ENCODE peak calls at places on chromosomes 5 and 9, in four cellular contexts. U is mesothelial cell of epicardium, C is colonic mucosa, D is left cardiac atrium. G is an unnamed sample.
A peak's percentile ranks its signal among the peaks of the same experiment; 100 is the strongest.

GRCh38 chr5:175822225-175822624 is 49.2 kb upstream of the CPLX2 start:
- DNase-seq in U (no peak), C (no peak), D (no peak), G (no peak)

GRCh38 chr9:38107811-38108304 is 38.8 kb upstream of the SHB start:
- DNase-seq in U (no peak), C (no peak), D (no peak), G (no peak)

GRCh38 chr9:117405950-117406705 is 8.7 kb downstream of the ASTN2 start:
- DNase-seq in U (no peak), C (no peak), D (no peak), G (no peak)

GRCh38 chr5:18483386-18483785 is 849.1 kb downstream of the TAF11L14 start:
- DNase-seq in U (no peak), C (no peak), D (no peak), G (no peak)

GRCh38 chr5:150488519-150489357 is 19.2 kb upstream of the NDST1 start:
- DNase-seq in U (no peak), C (no peak), D (peak; percentile 76), G (peak; percentile 78)

GRCh38 chr9:94554439-94555331 is at the start of gene PCAT7:
- DNase-seq in U (peak; percentile 53), C (peak; percentile 85), D (peak; percentile 22), G (peak; percentile 44)

GRCh38 chr5:160166973-160167622 is 47.8 kb upstream of the PWWP2A start:
- DNase-seq in U (no peak), C (no peak), D (no peak), G (no peak)

GRCh38 chr9:133148351-133149129 is 15.2 kb downstream of the GBGT1 start:
- DNase-seq in U (no peak), C (peak; percentile 65), D (peak; percentile 72), G (no peak)

GRCh38 chr5:103860327-103860726 is 297.7 kb upstream of the NUDT12 start:
- DNase-seq in U (no peak), C (no peak), D (no peak), G (no peak)

GRCh38 chr5:9358961-9359686 is 186.8 kb downstream of the SEMA5A start:
- DNase-seq in U (no peak), C (no peak), D (no peak), G (no peak)

GRCh38 chr9:103183569-103184191 is 188.5 kb downstream of the CYLC2 start:
- DNase-seq in U (no peak), C (no peak), D (no peak), G (no peak)

GRCh38 chr5:148873690-148874485 is 47.5 kb downstream of the ADRB2 start:
- DNase-seq in U (no peak), C (no peak), D (no peak), G (no peak)

GRCh38 chr5:79795764-79796398 is 106.2 kb downstream of the CMYA5 start:
- DNase-seq in U (no peak), C (no peak), D (peak; percentile 37), G (peak; percentile 29)

GRCh38 chr9:128205296-128205944 is 2.2 kb downstream of the DNM1 start:
- DNase-seq in U (no peak), C (no peak), D (no peak), G (no peak)

GRCh38 chr5:41935544-41935943 is 10.5 kb downstream of the FBXO4 start:
- DNase-seq in U (no peak), C (no peak), D (no peak), G (no peak)

GRCh38 chr9:25964239-25964638 is 286.0 kb upstream of the TUSC1 start:
- DNase-seq in U (no peak), C (peak; percentile 19), D (no peak), G (no peak)

GRCh38 chr9:134571946-134572914 is 69.4 kb upstream of the COL5A1 start:
- DNase-seq in U (no peak), C (peak; percentile 15), D (no peak), G (peak; percentile 60)

GRCh38 chr9:20217596-20217995 is 404.7 kb downstream of the MLLT3 start:
- DNase-seq in U (no peak), C (no peak), D (no peak), G (no peak)

GRCh38 chr5:137019229-137019628 is 479.9 kb downstream of the SPOCK1 start:
- DNase-seq in U (no peak), C (no peak), D (no peak), G (no peak)

GRCh38 chr5:131986161-131986912 is 25.1 kb downstream of the ACSL6 start:
- DNase-seq in U (no peak), C (no peak), D (no peak), G (no peak)

GRCh38 chr9:77170991-77171699 is 6.2 kb upstream of the VPS13A start:
- DNase-seq in U (no peak), C (peak; percentile 34), D (no peak), G (no peak)

GRCh38 chr5:169071-169727 is 22.1 kb upstream of the LRRC14B start:
- DNase-seq in U (no peak), C (no peak), D (peak; percentile 94), G (peak; percentile 91)

GRCh38 chr5:142680605-142681259 is 5.2 kb downstream of the FGF1 start:
- DNase-seq in U (no peak), C (peak; percentile 81), D (no peak), G (no peak)

GRCh38 chr5:133240425-133241091 is 188.7 kb downstream of the HSPA4 start:
- DNase-seq in U (no peak), C (peak; percentile 41), D (peak; percentile 53), G (peak; percentile 47)

GRCh38 chr9:99353408-99353807 is 131.3 kb downstream of the SEC61B start:
- DNase-seq in U (no peak), C (no peak), D (no peak), G (no peak)

GRCh38 chr5:128965011-128965637 is at the start of gene SLC27A6:
- DNase-seq in U (peak; percentile 40), C (peak; percentile 17), D (peak; percentile 34), G (no peak)

GRCh38 chr9:98879958-98880300 is 63.8 kb upstream of the COL15A1 start:
- DNase-seq in U (no peak), C (no peak), D (no peak), G (no peak)

GRCh38 chr5:172524573-172525021 is 70.3 kb upstream of the SH3PXD2B start:
- DNase-seq in U (no peak), C (peak; percentile 25), D (no peak), G (peak; percentile 19)

GRCh38 chr5:180665682-180666404 is 16.4 kb upstream of the FLT4 start:
- DNase-seq in U (no peak), C (no peak), D (no peak), G (no peak)

GRCh38 chr5:178249191-178249989 is 16.8 kb upstream of the PHYKPL start:
- DNase-seq in U (no peak), C (no peak), D (no peak), G (peak; percentile 57)

GRCh38 chr5:103109277-103109676 is 10.7 kb downstream of the GIN1 start:
- DNase-seq in U (no peak), C (no peak), D (no peak), G (no peak)

G was measured in upper lobe of left lung.